ENCODE peak calls at places on chromosome 5, in ten cellular contexts. M is neural progenitor cell; F is activated T-cell treated with anti-CD3 and anti-CD28 coated beads, Interleukin-2, amount 50 U/mL, for 48 hours; W is NCI-H2081 treated with DMSO at 0.1 percent for 48 hours; Z is NAMALWA; J is upper lobe of left lung; S is activated naive CD4-positive, alpha-beta T cell; O is cardiac fibroblast; B is EL; E is left kidney. T is an unnamed sample.

GRCh38 chr5:149079883-149080282 is 17.0 kb upstream of the SH3TC2 start:
- DNase-seq in Z (no peak), S (no peak), O (no peak), J (no peak), M (no peak), W (no peak), F (no peak), B (no peak), E (no peak), T (no peak)

GRCh38 chr5:112228672-112229071 is 190.4 kb downstream of the EPB41L4A start:
- DNase-seq in O (peak), W (no peak), S (no peak), M (no peak), F (no peak), E (peak), B (peak), Z (no peak), J (peak), T (peak)

GRCh38 chr5:163504091-163504931 is 1.1 kb upstream of the MAT2B start:
- DNase-seq in W (no peak), F (peak), J (peak), S (no peak), O (peak), B (peak), Z (peak), M (peak), E (peak), T (peak)

GRCh38 chr5:143717400-143717799 is 94.6 kb upstream of the HMHB1 start:
- DNase-seq in S (no peak), W (no peak), F (no peak), M (no peak), B (peak), E (peak), Z (no peak), J (no peak), O (peak), T (no peak)

GRCh38 chr5:157387683-157388093 is 72.3 kb upstream of the NIPAL4 start:
- DNase-seq in E (no peak), S (no peak), Z (no peak), O (peak), F (no peak), M (no peak), W (no peak), B (peak), J (no peak), T (peak)

GRCh38 chr5:115024922-115025321 is 144.8 kb downstream of the TRIM36 start:
- DNase-seq in M (no peak), B (no peak), F (no peak), S (no peak), J (no peak), Z (no peak), W (no peak), E (no peak), O (no peak), T (no peak)

GRCh38 chr5:43192558-43193170 is 639 bp downstream of the NIM1K start:
- DNase-seq in M (peak), S (no peak), O (peak), F (peak), B (peak), J (no peak), W (no peak), E (peak), Z (no peak), T (peak)

GRCh38 chr5:113378960-113379541 is 55.7 kb downstream of the TSSK1B start:
- DNase-seq in F (peak), W (no peak), O (peak), B (peak), M (peak), J (peak), S (no peak), E (peak), Z (peak), T (peak)

GRCh38 chr5:126383755-126384154 is 39.5 kb upstream of the GRAMD2B start:
- DNase-seq in Z (no peak), O (peak), B (peak), F (no peak), J (no peak), E (no peak), W (no peak), S (no peak), M (no peak), T (no peak)

GRCh38 chr5:62134811-62135210 is 171.2 kb upstream of the KIF2A start:
- DNase-seq in B (peak), F (no peak), W (no peak), O (no peak), Z (no peak), S (no peak), J (no peak), E (no peak), M (no peak), T (no peak)